ENCODE peak calls at places on chromosomes 6 and 20, in four cellular contexts. W is activated CD4-positive, alpha-beta memory T cell treated with anti-CD3 and anti-CD28 coated beads for 36 hours; L is psoas muscle; Z is NCI-H146. I is an unnamed sample.

GRCh38 chr6:78438135-78438534 is 429.2 kb upstream of the IRAK1BP1 start:
- DNase-seq in W (no peak), L (no peak), Z (no peak), I (no peak)

GRCh38 chr6:28985396-28986164 is 19.5 kb downstream of the ZNF311 start:
- DNase-seq in W (peak; percentile 33), L (peak; percentile 75), Z (peak; percentile 96), I (peak; percentile 70)

GRCh38 chr6:137389150-137389664 is 105.0 kb downstream of the OLIG3 start:
- DNase-seq in W (peak; percentile 90), L (no peak), Z (no peak), I (no peak)

GRCh38 chr6:16041327-16041726 is 87.6 kb upstream of the MYLIP start:
- DNase-seq in W (no peak), L (no peak), Z (no peak), I (no peak)

GRCh38 chr6:135310291-135310690 is 129.2 kb downstream of the MYB start:
- DNase-seq in W (no peak), L (no peak), Z (no peak), I (no peak)

GRCh38 chr6:20893415-20893814 is 359.2 kb downstream of the CDKAL1 start:
- DNase-seq in W (no peak), L (no peak), Z (no peak), I (no peak)

GRCh38 chr6:72418495-72418894 is 203.4 kb upstream of the KCNQ5 start:
- DNase-seq in W (no peak), L (no peak), Z (no peak), I (no peak)

GRCh38 chr6:35351422-35351821 is 9.1 kb downstream of the PPARD start:
- DNase-seq in W (no peak), L (no peak), Z (no peak), I (no peak)

GRCh38 chr6:81962198-81962597 is 209.7 kb upstream of the TENT5A start:
- DNase-seq in W (no peak), L (no peak), Z (no peak), I (no peak)

GRCh38 chr6:11149551-11149950 is 38.0 kb upstream of the ERVFRD-1 start:
- DNase-seq in W (no peak), L (no peak), Z (no peak), I (no peak)

GRCh38 chr20:33532753-33533459 is 43.0 kb downstream of the CBFA2T2 start:
- DNase-seq in W (no peak), L (no peak), Z (no peak), I (no peak)

GRCh38 chr6:89927788-89928565 is 33.7 kb downstream of the GJA10 start:
- DNase-seq in W (no peak), L (no peak), Z (no peak), I (no peak)

GRCh38 chr6:54892831-54893230 is 46.3 kb downstream of the FAM83B start:
- DNase-seq in W (no peak), L (no peak), Z (no peak), I (no peak)

GRCh38 chr6:40715501-40716403 is 128.6 kb upstream of the LRFN2 start:
- DNase-seq in W (no peak), L (no peak), Z (peak; percentile 84), I (no peak)

GRCh38 chr6:104597541-104598050 is 262.1 kb downstream of the HACE1 start:
- DNase-seq in W (no peak), L (no peak), Z (no peak), I (no peak)

GRCh38 chr6:45378324-45378926 is 691 bp upstream of the SUPT3H start:
- DNase-seq in W (no peak), L (peak; percentile 32), Z (peak; percentile 46), I (peak; percentile 39)

GRCh38 chr6:152351110-152351509 is 286.1 kb downstream of the SYNE1 start:
- DNase-seq in W (no peak), L (no peak), Z (no peak), I (no peak)

GRCh38 chr6:132813173-132813856 is 1.1 kb upstream of the RPS12 start:
- DNase-seq in W (peak; percentile 68), L (peak; percentile 42), Z (peak; percentile 77), I (peak; percentile 25)

GRCh38 chr6:89414215-89414614 is 2.1 kb upstream of the RRAGD start:
- DNase-seq in W (no peak), L (no peak), Z (no peak), I (no peak)

GRCh38 chr20:47805951-47806350 is 20.7 kb upstream of the SULF2 start:
- DNase-seq in W (no peak), L (no peak), Z (no peak), I (no peak)

GRCh38 chr20:60087563-60088105 is 129.4 kb downstream of the CDH26 start:
- DNase-seq in W (peak; percentile 28), L (no peak), Z (peak; percentile 26), I (peak; percentile 46)

GRCh38 chr6:41428402-41428994 is 93.1 kb downstream of the NCR2 start:
- DNase-seq in W (no peak), L (peak; percentile 33), Z (peak; percentile 60), I (peak; percentile 29)

GRCh38 chr6:6678185-6678671 is 89.7 kb downstream of the LY86 start:
- DNase-seq in W (no peak), L (no peak), Z (peak; percentile 87), I (no peak)

GRCh38 chr6:43729537-43729936 is 40.5 kb upstream of the VEGFA start:
- DNase-seq in W (no peak), L (no peak), Z (no peak), I (peak; percentile 0)

GRCh38 chr6:38495922-38496635 is 143.7 kb downstream of the BTBD9 start:
- DNase-seq in W (peak; percentile 48), L (no peak), Z (no peak), I (no peak)

GRCh38 chr6:73477407-73477806 is 15.9 kb downstream of the MTO1 start:
- DNase-seq in W (no peak), L (no peak), Z (no peak), I (no peak)

GRCh38 chr6:108581932-108582500 is 21.3 kb downstream of the FOXO3 start:
- DNase-seq in W (no peak), L (no peak), Z (no peak), I (no peak)

GRCh38 chr6:134443009-134443408 is 125.1 kb upstream of the SGK1 start:
- DNase-seq in W (no peak), L (no peak), Z (no peak), I (no peak)

GRCh38 chr6:33621396-33622388 is 570 bp downstream of the ITPR3 start:
- DNase-seq in W (peak; percentile 57), L (peak; percentile 51), Z (peak; percentile 78), I (peak; percentile 48)

GRCh38 chr6:118787746-118788419 is 106.1 kb upstream of the ASF1A start:
- DNase-seq in W (peak; percentile 37), L (no peak), Z (no peak), I (no peak)

GRCh38 chr6:17816921-17817611 is 110.3 kb upstream of the NUP153 start:
- DNase-seq in W (no peak), L (no peak), Z (no peak), I (no peak)

GRCh38 chr6:4671587-4672115 is 104.6 kb upstream of the CDYL start:
- DNase-seq in W (no peak), L (no peak), Z (no peak), I (no peak)

GRCh38 chr20:11117808-11118528 is 444.2 kb upstream of the JAG1 start:
- DNase-seq in W (no peak), L (peak; percentile 11), Z (peak; percentile 15), I (no peak)

GRCh38 chr20:53136473-53136872 is 164.3 kb downstream of the TSHZ2 start:
- DNase-seq in W (no peak), L (no peak), Z (no peak), I (no peak)

GRCh38 chr6:125979101-125979500 is 7.2 kb upstream of the TRMT11 start:
- DNase-seq in W (no peak), L (no peak), Z (no peak), I (no peak)